ENCODE peak calls at places on chromosomes 7 and 10, in eight cellular contexts. X, N, I, G, U, K, S and L are unnamed samples.

GRCh38 chr10:18417950-18418527 is 233.3 kb downstream of the NSUN6 start:
- DNase-seq in S (no peak), G (no peak), N (no peak), I (no peak), X (no peak), U (no peak), K (no peak), L (no peak)

GRCh38 chr10:48744587-48744986 is 59.9 kb downstream of the WDFY4 start:
- DNase-seq in G (no peak), K (no peak), U (no peak), X (no peak), N (no peak), I (no peak), S (no peak), L (no peak)

GRCh38 chr10:11488126-11488525 is 123.3 kb downstream of the USP6NL start:
- DNase-seq in U (no peak), K (peak), S (no peak), N (no peak), G (peak), I (no peak), X (no peak), L (no peak)

GRCh38 chr10:131187886-131188285 is 123.6 kb downstream of the TCERG1L start:
- DNase-seq in S (no peak), X (no peak), U (no peak), G (no peak), N (no peak), K (no peak), I (no peak), L (no peak)

GRCh38 chr7:36686499-36686898 is 37.8 kb downstream of the AOAH start:
- DNase-seq in I (no peak), N (no peak), U (no peak), X (peak), K (no peak), S (peak), G (peak), L (no peak)

GRCh38 chr7:69599211-69599878 is 1.1 kb downstream of the AUTS2 start:
- DNase-seq in N (no peak), S (no peak), U (peak), X (peak), I (no peak), G (peak), K (peak), L (no peak)

GRCh38 chr10:103523683-103524082 is 30.2 kb downstream of the NEURL1 start:
- DNase-seq in S (no peak), N (no peak), K (no peak), G (no peak), U (no peak), X (no peak), I (no peak), L (no peak)

GRCh38 chr10:11401314-11402222 is 209.9 kb downstream of the USP6NL start:
- DNase-seq in G (no peak), S (no peak), U (no peak), N (no peak), X (peak), I (no peak), K (no peak), L (no peak)

GRCh38 chr7:95772771-95773581 is 622 bp downstream of the DYNC1I1 start:
- DNase-seq in S (no peak), U (peak), K (peak), X (no peak), I (no peak), G (peak), N (peak), L (no peak)

GRCh38 chr10:3775671-3776551 is 9.1 kb downstream of the KLF6 start:
- DNase-seq in X (peak), S (peak), U (peak), N (peak), G (peak), I (no peak), K (peak), L (no peak)

GRCh38 chr10:30980951-30981616 is 50.6 kb downstream of the ZNF438 start:
- DNase-seq in S (no peak), U (peak), X (no peak), I (no peak), K (peak), N (peak), G (peak), L (no peak)

GRCh38 chr7:52352019-52352418 is 683.4 kb upstream of the POM121L12 start:
- DNase-seq in S (no peak), I (no peak), K (no peak), U (no peak), G (no peak), N (no peak), X (no peak), L (no peak)

DNA sequence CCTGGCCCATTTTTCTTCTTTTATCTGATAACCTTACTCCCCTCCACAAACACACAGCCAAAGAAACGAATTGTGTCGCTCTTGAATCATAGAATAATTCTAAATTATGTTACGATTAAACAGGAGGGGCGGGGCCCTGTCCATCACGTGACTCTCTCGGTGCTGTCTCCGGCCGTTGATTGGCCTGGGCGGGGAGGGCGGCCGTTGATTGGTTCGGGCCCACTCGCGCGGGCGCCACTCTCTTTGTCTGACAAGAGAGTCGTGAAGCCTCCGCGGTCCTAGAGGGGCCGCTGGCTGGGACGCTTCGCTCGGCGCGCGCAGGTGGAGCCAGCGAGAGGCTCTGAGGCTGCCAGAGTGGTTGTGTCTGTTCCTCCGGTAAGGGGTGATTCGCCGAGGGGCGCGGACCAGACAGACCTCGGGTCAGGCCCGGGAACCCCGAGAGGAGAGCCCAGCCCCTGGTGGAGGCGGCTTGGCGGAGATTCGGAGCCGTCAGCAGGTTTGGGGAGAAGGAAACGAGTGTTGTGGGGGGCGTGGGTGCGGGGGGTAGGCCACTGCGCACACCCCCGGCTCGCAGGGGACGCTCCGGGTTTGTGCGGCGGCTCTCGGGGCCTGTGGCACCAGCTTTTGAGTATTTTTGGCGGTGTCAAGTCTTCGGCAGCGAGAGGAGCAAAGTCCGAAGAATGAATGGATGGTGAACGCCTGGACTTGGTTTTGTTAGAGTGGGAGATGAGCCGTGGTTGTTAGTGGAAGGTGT is at the start of gene ZNF789:
- DNase-seq in S (peak), N (peak), G (peak), U (peak), I (peak), X (peak), K (peak), L (peak)
- H3K9ac ChIP-seq in S (peak), N (peak), G (peak), U (peak), I (peak), X (peak), K (peak), L (peak)

GRCh38 chr7:155467846-155468821 is 10.2 kb downstream of the EN2 start:
- DNase-seq in S (no peak), U (no peak), K (no peak), G (no peak), X (no peak), N (no peak), I (no peak), L (no peak)

GRCh38 chr7:155471728-155472127 is 13.8 kb downstream of the EN2 start:
- DNase-seq in X (no peak), U (no peak), S (no peak), G (no peak), K (no peak), N (no peak), I (no peak), L (no peak)

GRCh38 chr7:155470686-155471638 is 13.0 kb downstream of the EN2 start:
- DNase-seq in S (no peak), G (no peak), X (no peak), N (no peak), I (no peak), U (peak), K (no peak), L (no peak)

GRCh38 chr7:155470186-155470487 is 12.2 kb downstream of the EN2 start:
- DNase-seq in I (no peak), N (no peak), S (no peak), U (no peak), X (no peak), K (no peak), G (no peak), L (no peak)

GRCh38 chr7:155469311-155470185 is 11.6 kb downstream of the EN2 start:
- DNase-seq in U (no peak), I (no peak), G (no peak), S (no peak), N (no peak), K (no peak), X (no peak), L (no peak)
- TF ChIP-seq EZH2 in U (no peak), I (no peak), G (no peak), S (no peak), N (peak), K (peak), X (no peak), L (no peak)

GRCh38 chr7:27175005-27175625 is 995 bp upstream of the HOXA10 start:
- DNase-seq in I (no peak), X (no peak), K (no peak), N (peak), G (no peak), S (no peak), U (peak), L (no peak)
- H3K9ac ChIP-seq in I (no peak), X (no peak), K (no peak), N (peak), G (no peak), S (peak), U (peak), L (no peak)

GRCh38 chr7:2688409-2689342 is 674 bp downstream of the AMZ1 start:
- DNase-seq in N (no peak), S (no peak), K (no peak), X (no peak), U (peak), I (peak), G (no peak), L (no peak)
- TF ChIP-seq EZH2 in N (peak), S (no peak), K (peak), X (no peak), U (peak), I (no peak), G (peak), L (peak)

DNA sequence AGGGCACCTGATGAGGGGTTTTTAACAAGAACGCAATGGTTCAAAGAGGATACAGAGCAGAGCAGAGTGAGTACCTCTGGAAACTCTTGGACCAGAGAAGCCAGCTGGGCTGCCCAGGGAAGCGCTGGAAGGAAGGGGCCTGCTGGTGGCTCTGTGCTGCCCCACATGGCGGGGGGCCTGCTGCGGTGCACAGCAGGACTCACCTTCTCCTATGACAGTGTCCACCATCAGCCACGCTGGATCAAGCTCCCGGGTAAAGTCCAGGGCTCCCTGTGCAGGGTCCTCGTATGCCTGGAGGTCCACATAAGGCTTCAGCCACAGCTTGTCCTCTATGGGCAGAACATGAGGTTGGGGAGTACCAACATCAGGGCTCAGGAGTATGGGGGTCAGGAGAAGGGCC is 12.5 kb downstream of the EPHA1 start:
- DNase-seq in X (no peak), I (no peak), S (no peak), K (no peak), N (no peak), G (no peak), U (no peak), L (no peak)
- H3K9ac ChIP-seq in X (no peak), I (no peak), S (no peak), K (no peak), N (no peak), G (no peak), U (no peak), L (no peak)

DNA sequence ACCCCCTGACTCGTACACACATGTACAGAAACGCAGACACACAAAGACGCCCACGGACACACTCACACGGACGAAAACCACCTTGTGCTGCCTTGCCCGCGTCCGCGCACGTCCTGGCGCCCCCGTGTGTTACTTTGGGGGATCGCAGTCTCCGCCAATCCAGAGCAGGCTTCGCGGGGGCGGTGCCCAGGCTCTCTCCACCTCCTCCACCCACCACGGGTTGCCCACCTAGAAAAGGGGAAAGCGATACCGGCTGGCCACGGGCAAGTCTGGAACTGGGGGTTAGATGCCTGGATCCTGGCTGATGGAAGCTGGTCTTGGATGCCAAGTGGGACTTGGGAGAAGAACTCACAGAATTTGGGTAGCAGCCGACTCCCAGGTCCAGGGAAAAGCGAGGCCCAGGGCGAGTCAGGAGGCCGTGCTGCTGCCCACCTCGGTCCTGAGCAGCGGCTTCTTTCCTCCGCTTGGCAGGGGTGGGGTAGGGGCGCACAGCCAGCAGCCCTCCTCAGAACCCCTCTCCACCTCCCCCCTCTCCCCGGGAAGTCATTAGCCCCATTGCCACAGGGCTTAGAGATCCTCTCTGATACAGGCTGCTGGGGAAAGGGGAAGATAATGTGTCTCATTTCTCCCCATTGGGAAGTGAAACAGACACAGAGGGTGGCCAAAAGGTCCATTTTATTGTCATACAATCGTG is 4.6 kb upstream of the VGF start:
- DNase-seq in S (no peak), I (peak), K (peak), X (peak), U (peak), N (peak), G (no peak), L (no peak)
- TF ChIP-seq EZH2 in S (no peak), I (no peak), K (no peak), X (no peak), U (peak), N (no peak), G (peak), L (peak)

GRCh38 chr7:130641497-130641896 is 27.1 kb downstream of the COPG2 start:
- DNase-seq in S (no peak), N (no peak), G (no peak), K (no peak), X (no peak), I (no peak), U (no peak), L (no peak)
- H3K9ac ChIP-seq in S (no peak), N (no peak), G (no peak), K (no peak), X (no peak), I (no peak), U (no peak), L (no peak)

DNA sequence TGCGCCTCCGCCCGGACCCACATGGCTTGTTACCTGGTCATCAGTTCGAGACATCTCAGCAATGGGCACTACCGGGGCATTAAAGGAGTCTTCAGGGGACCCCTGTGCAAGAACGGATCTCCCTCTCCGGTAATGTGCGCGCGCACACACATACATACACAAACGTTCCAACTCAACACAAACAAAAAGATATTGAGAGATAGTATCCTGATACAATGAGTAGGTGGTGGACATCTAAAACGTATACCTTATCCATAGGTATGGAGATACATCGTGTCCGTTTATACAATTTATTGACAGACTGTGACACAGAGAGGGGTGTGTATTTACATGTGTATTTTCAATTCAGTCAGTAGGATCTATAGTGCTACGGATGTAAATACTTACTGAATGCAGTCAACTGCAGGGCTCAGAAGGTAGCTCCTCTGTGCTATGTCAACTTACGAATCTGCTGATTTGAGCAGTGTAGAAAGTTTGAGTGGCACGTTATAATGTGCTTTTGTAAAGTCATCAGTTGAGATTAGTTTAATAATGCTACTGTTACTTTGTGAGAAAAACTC is 536 bp downstream of the ZNF804B start:
- DNase-seq in X (no peak), N (peak), S (no peak), K (no peak), U (no peak), I (no peak), G (no peak), L (no peak)
- TF ChIP-seq EZH2 in X (no peak), N (peak), S (no peak), K (peak), U (peak), I (no peak), G (peak), L (no peak)

DNA sequence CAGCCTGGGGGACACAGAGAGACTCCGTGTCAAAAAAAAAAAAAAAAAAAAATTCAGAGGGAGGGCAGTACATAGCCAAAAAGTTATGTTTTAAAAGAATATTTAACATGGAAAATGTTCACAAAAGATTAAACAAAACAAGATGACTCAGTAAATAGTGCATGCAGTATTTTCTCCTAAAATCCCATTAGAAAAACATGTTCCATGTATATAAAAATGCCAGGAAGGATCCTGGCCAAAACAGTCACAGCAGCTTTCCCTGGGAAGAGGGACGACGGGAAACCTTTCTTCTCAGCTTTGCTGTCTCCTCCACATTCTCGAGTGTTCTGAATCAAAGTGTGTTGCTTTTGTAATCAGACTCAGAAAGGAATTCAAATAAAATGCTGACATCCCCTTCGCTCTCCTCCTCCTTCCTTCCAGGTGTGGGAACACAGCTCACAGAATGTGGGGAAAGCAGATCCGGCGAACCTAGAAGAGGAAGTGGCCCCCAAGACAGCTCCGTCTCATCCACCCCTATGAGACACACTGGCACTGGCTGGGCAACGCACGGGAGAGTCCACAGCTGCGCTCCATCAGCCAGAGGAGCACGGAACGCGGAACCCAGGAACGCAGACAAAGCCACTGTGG is 139.4 kb downstream of the MAD1L1 start:
- DNase-seq in U (no peak), I (no peak), K (peak), X (no peak), S (no peak), N (no peak), G (no peak), L (no peak)
- H3K9ac ChIP-seq in U (peak), I (no peak), K (no peak), X (no peak), S (no peak), N (no peak), G (no peak), L (peak)